ENCODE peak calls at places on chromosomes 2 and 18, in five cellular contexts. L is stimulated activated CD8-positive, alpha-beta memory T cell treated with anti-CD3 and anti-CD28 coated beads, Interleukin-2, amount 100 ng/mL, for 48 hours; T is ovary; P is T-cell; X is OCI-LY7. Z is an unnamed sample.

GRCh38 chr2:176554107-176555048 is 285.1 kb downstream of the MTX2 start:
- DNase-seq in T (peak), L (no peak), X (peak), P (peak), Z (peak)

GRCh38 chr2:110768591-110768990 is 36.2 kb downstream of the ACOXL start:
- DNase-seq in T (no peak), P (no peak), X (no peak), L (no peak), Z (no peak)

GRCh38 chr2:49067971-49068370 is 86.3 kb downstream of the FSHR start:
- DNase-seq in T (no peak), X (no peak), L (no peak), P (no peak), Z (no peak)

GRCh38 chr18:23828426-23828825 is 139.2 kb downstream of the LAMA3 start:
- DNase-seq in X (peak), T (no peak), P (peak), L (no peak), Z (no peak)

GRCh38 chr2:173339807-173340206 is 14.9 kb upstream of the CDCA7 start:
- DNase-seq in X (no peak), T (no peak), P (no peak), L (no peak), Z (no peak)

GRCh38 chr2:66456183-66457041 is 21.5 kb downstream of the MEIS1 start:
- DNase-seq in X (no peak), L (no peak), T (no peak), P (no peak), Z (no peak)

GRCh38 chr18:44198296-44199284 is 482.1 kb upstream of the SETBP1 start:
- DNase-seq in X (no peak), P (no peak), L (no peak), T (no peak), Z (no peak)

GRCh38 chr2:70467237-70467636 is 86.4 kb downstream of the TGFA start:
- DNase-seq in T (no peak), P (no peak), X (no peak), L (no peak), Z (no peak)

GRCh38 chr2:240556553-240557100 is 1.2 kb downstream of the ANKMY1 start:
- DNase-seq in L (peak), X (peak), P (peak), T (peak), Z (peak)

GRCh38 chr2:235300368-235301201 is 193.3 kb upstream of the AGAP1 start:
- DNase-seq in T (no peak), L (no peak), X (no peak), P (no peak), Z (no peak)

GRCh38 chr18:2687390-2688001 is 32.0 kb downstream of the SMCHD1 start:
- DNase-seq in L (no peak), T (no peak), X (peak), P (no peak), Z (no peak)

GRCh38 chr18:78363556-78363955 is 616.1 kb upstream of the SALL3 start:
- DNase-seq in T (no peak), X (no peak), P (no peak), L (no peak), Z (no peak)

GRCh38 chr2:60992985-60993392 is 24.5 kb upstream of the PEX13 start:
- DNase-seq in L (no peak), X (peak), T (no peak), P (peak), Z (no peak)

GRCh38 chr2:25115902-25116301 is 52.5 kb downstream of the POMC start:
- DNase-seq in P (no peak), L (no peak), X (no peak), T (no peak), Z (no peak)

GRCh38 chr2:226798422-226799210 is 1.0 kb downstream of the IRS1 start:
- DNase-seq in P (no peak), L (peak), T (peak), X (peak), Z (peak)

GRCh38 chr2:181596556-181596955 is 60.3 kb downstream of the CERKL start:
- DNase-seq in X (no peak), P (no peak), L (no peak), T (no peak), Z (no peak)

GRCh38 chr2:220614064-220614463 is 958.0 kb downstream of the EPHA4 start:
- DNase-seq in L (no peak), T (no peak), X (no peak), P (no peak), Z (no peak)

GRCh38 chr2:149739880-149740265 is 152.3 kb upstream of the MMADHC start:
- DNase-seq in L (no peak), T (no peak), X (no peak), P (no peak), Z (no peak)

GRCh38 chr18:44075038-44075437 is 605.6 kb upstream of the SETBP1 start:
- DNase-seq in T (no peak), X (no peak), L (no peak), P (no peak), Z (no peak)

GRCh38 chr18:38047820-38048219 is 482.2 kb upstream of the CELF4 start:
- DNase-seq in T (no peak), P (no peak), X (no peak), L (no peak), Z (no peak)

GRCh38 chr2:27086722-27087446 is at the start of gene KHK:
- DNase-seq in P (no peak), X (no peak), T (peak), L (no peak), Z (peak)

GRCh38 chr2:67318014-67318413 is 79.1 kb upstream of the ETAA1 start:
- DNase-seq in P (no peak), T (no peak), L (no peak), X (no peak), Z (no peak)

GRCh38 chr2:222613715-222614331 is 42.1 kb downstream of the FARSB start:
- DNase-seq in X (peak), T (no peak), L (no peak), P (no peak), Z (peak)

GRCh38 chr2:136243638-136244557 is 125.9 kb upstream of the CXCR4 start:
- DNase-seq in X (peak), T (no peak), L (no peak), P (no peak), Z (no peak)

GRCh38 chr18:12943200-12943599 is 4.6 kb upstream of the SEH1L start:
- DNase-seq in L (no peak), P (no peak), X (no peak), T (no peak), Z (no peak)

GRCh38 chr2:150587547-150588209 is 100.2 kb upstream of the RND3 start:
- DNase-seq in P (no peak), X (no peak), T (no peak), L (no peak), Z (no peak)

GRCh38 chr2:217956895-217957457 is 45.8 kb downstream of the TNS1 start:
- DNase-seq in L (no peak), P (no peak), T (peak), X (no peak), Z (no peak)

GRCh38 chr2:85243101-85244072 is 84.4 kb downstream of the TGOLN2 start:
- DNase-seq in P (no peak), X (peak), T (no peak), L (peak), Z (no peak)

GRCh38 chr2:205695460-205695979 is 13.2 kb downstream of the NRP2 start:
- DNase-seq in X (no peak), P (no peak), T (no peak), L (no peak), Z (no peak)

GRCh38 chr2:85601771-85602475 is 575 bp downstream of the TMEM150A start:
- DNase-seq in P (no peak), T (peak), L (no peak), X (no peak), Z (no peak)

GRCh38 chr18:73879771-73880170 is 267.9 kb downstream of the FBXO15 start:
- DNase-seq in T (no peak), L (no peak), P (no peak), X (no peak), Z (no peak)

GRCh38 chr2:238122287-238123217 is 15.9 kb upstream of the KLHL30 start:
- DNase-seq in T (no peak), L (no peak), X (no peak), P (no peak), Z (no peak)

GRCh38 chr18:40041951-40042350 is 1913.1 kb upstream of the PIK3C3 start:
- DNase-seq in T (no peak), P (no peak), L (no peak), X (no peak), Z (no peak)

GRCh38 chr2:111039984-111040383 is 80.7 kb upstream of the BCL2L11 start:
- DNase-seq in X (peak), L (no peak), P (no peak), T (no peak), Z (no peak)

GRCh38 chr18:79914614-79915160 is 36.8 kb downstream of the SLC66A2 start:
- DNase-seq in L (no peak), P (no peak), T (no peak), X (no peak), Z (no peak)

GRCh38 chr2:176763871-176764404 is 448.7 kb upstream of the HNRNPA3 start:
- DNase-seq in T (no peak), P (no peak), X (peak), L (no peak), Z (no peak)

GRCh38 chr2:142865924-142866323 is 11.5 kb upstream of the KYNU start:
- DNase-seq in P (no peak), L (no peak), T (no peak), X (peak), Z (no peak)

GRCh38 chr2:64141711-64142405 is 2.4 kb downstream of the PELI1 start:
- DNase-seq in L (no peak), P (no peak), T (no peak), X (peak), Z (no peak)